ENCODE peak calls at places on chromosomes 16 and 17, in four cellular contexts. E is IMR-90, K is GM12878, J is uterus. O is an unnamed sample.

GRCh38 chr17:310111-311010 is 42.2 kb downstream of the RPH3AL start:
- DNase-seq in E (no peak), J (no peak), K (no peak), O (no peak)

GRCh38 chr16:30027588-30028437 is 3.3 kb downstream of the TLCD3B start:
- DNase-seq in E (no peak), J (no peak), K (no peak), O (no peak)

GRCh38 chr17:73068322-73069153 is 23.9 kb downstream of the SLC39A11 start:
- DNase-seq in E (peak; percentile 92), K (no peak), J (no peak), O (peak; percentile 84)

GRCh38 chr16:48408688-48409087 is 23.5 kb upstream of the SIAH1 start:
- DNase-seq in J (no peak), K (no peak), E (peak; percentile 67), O (no peak)

GRCh38 chr16:85928411-85928820 is 29.5 kb downstream of the IRF8 start:
- DNase-seq in J (peak; percentile 43), E (peak; percentile 10), K (no peak), O (no peak)

GRCh38 chr16:14202697-14203096 is 131.6 kb downstream of the MRTFB start:
- DNase-seq in K (no peak), J (no peak), E (no peak), O (peak; percentile 44)

GRCh38 chr16:69727916-69728270 is 1.5 kb upstream of the NQO1 start:
- DNase-seq in K (no peak), E (no peak), J (no peak), O (no peak)

GRCh38 chr17:30369995-30370394 is 8.7 kb upstream of the CPD start:
- DNase-seq in K (no peak), J (no peak), E (peak; percentile 46), O (peak; percentile 92)

GRCh38 chr16:87329436-87330256 is 12.5 kb upstream of the C16orf95 start:
- DNase-seq in E (no peak), J (no peak), K (no peak), O (no peak)

GRCh38 chr17:83193336-83194188 is 114.2 kb downstream of the METRNL start:
- DNase-seq in J (peak; percentile 11), K (no peak), E (no peak), O (no peak)

GRCh38 chr17:61286449-61286848 is 113.2 kb upstream of the TBX2 start:
- DNase-seq in J (no peak), E (no peak), K (no peak), O (no peak)

GRCh38 chr17:76867578-76868175 is 527 bp upstream of the MGAT5B start:
- DNase-seq in E (peak; percentile 60), J (no peak), K (no peak), O (peak; percentile 27)

GRCh38 chr16:10519929-10520868 is 60.2 kb downstream of the EMP2 start:
- DNase-seq in J (no peak), E (no peak), K (no peak), O (peak; percentile 31)

GRCh38 chr16:72429566-72430160 is 257.7 kb upstream of the PMFBP1 start:
- DNase-seq in E (no peak), K (no peak), J (no peak), O (no peak)

GRCh38 chr17:76727745-76728456 is 1.3 kb downstream of the METTL23 start:
- DNase-seq in J (no peak), K (peak; percentile 31), E (no peak), O (no peak)

GRCh38 chr16:22671301-22672076 is 142.5 kb upstream of the HS3ST2 start:
- DNase-seq in J (no peak), K (no peak), E (peak; percentile 18), O (no peak)

GRCh38 chr16:2785101-2785991 is 2.0 kb downstream of the PRSS33 start:
- DNase-seq in K (no peak), J (peak; percentile 13), E (no peak), O (no peak)

GRCh38 chr17:2975469-2975958 is 87.9 kb downstream of the OR1D5 start:
- DNase-seq in K (no peak), J (no peak), E (no peak), O (peak; percentile 35)

GRCh38 chr17:1124896-1125774 is 54.6 kb downstream of the ABR start:
- DNase-seq in E (no peak), J (no peak), K (no peak), O (no peak)

GRCh38 chr16:4979164-4979563 is 21.0 kb downstream of the SEC14L5 start:
- DNase-seq in E (no peak), J (no peak), K (no peak), O (no peak)

DNA sequence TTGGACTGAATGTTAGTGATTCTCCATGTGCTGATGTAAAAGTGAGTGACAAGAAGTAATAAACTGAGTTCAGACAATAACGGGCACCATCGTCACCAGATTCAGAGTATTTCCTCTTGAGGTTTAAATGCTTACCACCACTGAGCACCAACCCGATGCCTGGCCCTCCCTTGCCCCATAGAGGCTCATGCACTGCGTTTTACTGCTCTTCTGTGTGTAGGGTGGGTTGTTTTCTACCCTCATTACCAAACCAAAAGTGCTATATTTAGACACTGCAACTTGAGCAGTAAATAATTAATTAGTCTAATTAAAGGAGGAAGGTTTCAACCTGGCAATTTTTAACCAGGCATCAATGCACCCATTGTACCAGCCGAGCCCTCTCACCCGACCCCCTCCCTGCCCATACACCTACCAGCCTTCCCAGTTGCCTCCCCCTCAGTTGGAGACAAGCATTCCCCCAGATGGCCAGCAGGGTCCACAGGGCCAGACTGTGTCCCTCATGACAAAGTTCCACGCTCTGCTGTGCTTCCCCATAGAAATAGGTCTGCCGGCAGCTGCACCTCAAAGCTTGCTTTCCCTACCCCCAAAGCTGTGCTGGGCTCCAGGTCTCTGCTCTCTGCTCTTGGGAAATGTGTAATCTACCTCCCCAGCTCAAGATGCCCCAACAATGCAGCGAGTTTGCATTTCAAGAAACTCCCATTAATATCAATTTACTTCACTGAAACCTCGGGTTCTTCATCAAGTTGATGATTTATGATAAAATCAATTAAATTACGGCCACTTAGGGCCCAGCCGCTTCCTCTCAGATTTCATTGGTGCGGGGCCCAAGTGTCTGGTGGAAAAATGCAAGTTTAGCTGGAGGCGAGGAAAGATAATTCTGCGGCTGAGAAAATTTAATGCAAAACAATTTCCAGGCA is 16.0 kb downstream of the HOXB4 start:
- DNase-seq in J (no peak), K (peak; percentile 65), E (peak; percentile 68), O (no peak)
- TF ChIP-seq CTCF in J (no peak), K (peak; percentile 51), E (peak; percentile 46), O (no peak)

GRCh38 chr17:38509008-38509771 is 80.9 kb downstream of the ARHGAP23 start:
- DNase-seq in J (peak; percentile 82), E (peak; percentile 91), K (no peak), O (peak; percentile 55)
- H3K4me3 ChIP-seq in J (no peak overlapping the region), E (no peak overlapping the region), K (no peak overlapping the region), O (no peak overlapping the region)

GRCh38 chr17:45688820-45689219 is 95.3 kb upstream of the CRHR1 start:
- DNase-seq in J (no peak), K (no peak), E (no peak), O (no peak)

GRCh38 chr17:45688353-45688752 is 95.8 kb upstream of the CRHR1 start:
- DNase-seq in J (no peak), K (no peak), E (no peak), O (no peak)

GRCh38 chr17:45692661-45693060 is 91.5 kb upstream of the CRHR1 start:
- DNase-seq in E (no peak), J (no peak), K (no peak), O (no peak)

GRCh38 chr17:45693792-45694191 is 90.3 kb upstream of the CRHR1 start:
- DNase-seq in E (no peak), J (no peak), K (no peak), O (no peak)

DNA sequence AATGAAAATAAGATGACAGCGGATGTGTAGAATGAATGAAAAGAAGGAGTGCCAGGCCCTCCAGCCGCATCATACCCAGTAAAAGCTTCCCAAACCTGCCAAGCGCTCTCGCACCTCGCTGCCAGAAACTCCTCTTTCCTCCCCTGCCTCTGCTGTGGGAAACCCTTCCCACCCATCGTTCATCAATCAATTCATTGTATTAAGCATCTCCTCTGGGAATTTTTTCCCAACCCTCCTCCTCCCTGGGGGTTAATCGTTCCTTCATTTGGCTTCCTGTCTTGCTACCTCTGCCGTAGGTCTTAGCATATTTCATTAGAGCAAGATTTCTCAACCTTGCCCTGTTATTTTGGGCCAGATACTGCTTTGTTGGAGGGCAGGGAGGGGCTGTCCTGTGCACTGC is 93.2 kb upstream of the CRHR1 start:
- DNase-seq in E (no peak), J (no peak), K (no peak), O (no peak)
- H3K27me3 ChIP-seq in E (peaks cover 35% of the 10 kb centered on the region), J (no peaks in the 10 kb centered on the region), K (peaks cover 5% of the 10 kb centered on the region), O (peaks cover 14% of the 10 kb centered on the region)

GRCh38 chr17:19719365-19720209 is 3.2 kb upstream of the SLC47A2 start:
- DNase-seq in K (no peak), E (no peak), J (no peak), O (peak; percentile 96)

GRCh38 chr17:19718041-19718612 is 1.7 kb upstream of the SLC47A2 start:
- DNase-seq in K (no peak), J (no peak), E (no peak), O (no peak)

GRCh38 chr17:19717411-19717908 is 1.1 kb upstream of the SLC47A2 start:
- DNase-seq in K (no peak), J (no peak), E (no peak), O (no peak)

GRCh38 chr17:19720210-19720475 is 3.8 kb upstream of the SLC47A2 start:
- DNase-seq in K (no peak), E (no peak), J (no peak), O (no peak)

GRCh38 chr17:19718613-19719364 is 2.4 kb upstream of the SLC47A2 start:
- DNase-seq in E (no peak), K (no peak), J (no peak), O (no peak)
- TF ChIP-seq CTCF in E (no peak), K (peak; percentile 13), J (no peak), O (peak; percentile 44)

GRCh38 chr17:8593276-8593675 is 37.2 kb downstream of the MYH10 start:
- DNase-seq in J (no peak), K (no peak), E (no peak), O (no peak)
- H3K4me3 ChIP-seq in J (no peak overlapping the region), K (no peak overlapping the region), E (no peak overlapping the region), O (no peak overlapping the region)

DNA sequence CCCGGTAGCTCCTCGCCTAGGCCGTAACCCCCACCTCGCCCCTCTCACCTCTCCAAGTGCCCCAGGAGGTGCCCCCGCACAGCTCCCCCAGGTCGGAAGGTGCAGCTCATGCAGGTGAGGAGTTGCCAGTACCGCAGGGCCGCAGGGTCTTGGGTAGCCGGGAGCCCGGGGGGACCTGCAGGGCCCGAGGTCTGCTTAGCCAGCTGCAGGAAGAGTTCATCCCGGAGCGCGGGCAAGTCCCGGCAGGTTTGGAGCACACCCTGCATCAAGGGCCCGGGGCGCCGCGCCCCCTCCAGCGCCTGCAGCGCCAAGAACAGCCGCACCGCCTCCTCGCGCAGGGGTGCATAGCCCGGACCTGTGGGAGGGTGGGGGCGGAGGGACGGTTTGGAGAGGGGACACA is 4.8 kb downstream of the PLEKHH3 start:
- DNase-seq in E (no peak), K (no peak), J (no peak), O (no peak)
- H3K27me3 ChIP-seq in E (no peaks in the 10 kb centered on the region), K (no peaks in the 10 kb centered on the region), J (no peaks in the 10 kb centered on the region), O (no peaks in the 10 kb centered on the region)

GRCh38 chr17:28662527-28662829 is 473 bp downstream of the SUPT6H start:
- DNase-seq in E (no peak), J (no peak), K (no peak), O (no peak)
- TF ChIP-seq CTCF in E (no peak), J (no peak), K (no peak), O (no peak)